ENCODE peak calls at places on chromosomes 6 and 20, in six cellular contexts. D is ascending aorta; H is heart left ventricle; F is heart right ventricle; K is GM12878; U is CD8-positive, alpha-beta memory T cell. Y is an unnamed sample.

GRCh38 chr6:12545837-12546658 is 170.5 kb upstream of the PHACTR1 start:
- DNase-seq in D (no peak), U (no peak), F (no peak), H (no peak), K (no peak), Y (no peak)

GRCh38 chr6:116431964-116432595 is 29.1 kb upstream of the CALHM6 start:
- DNase-seq in D (no peak), H (no peak), F (no peak), K (no peak), U (no peak), Y (no peak)

GRCh38 chr6:3175742-3176321 is 18.5 kb upstream of the TUBB2A start:
- DNase-seq in F (no peak), D (no peak), K (no peak), H (no peak), U (no peak), Y (no peak)

GRCh38 chr6:5132741-5133140 is 47.6 kb downstream of the PPP1R3G start:
- DNase-seq in F (peak; percentile 85), U (no peak), D (peak; percentile 79), K (peak; percentile 59), H (peak; percentile 81), Y (no peak)

GRCh38 chr6:149334682-149335160 is 17.2 kb downstream of the TAB2 start:
- DNase-seq in U (no peak), F (no peak), D (peak; percentile 83), H (no peak), K (no peak), Y (no peak)

GRCh38 chr20:8854566-8854965 is 214.3 kb upstream of the PLCB4 start:
- DNase-seq in U (no peak), F (peak; percentile 69), D (peak; percentile 63), K (no peak), H (peak; percentile 78), Y (no peak)

GRCh38 chr6:34084591-34085280 is 61.2 kb downstream of the GRM4 start:
- DNase-seq in F (no peak), H (no peak), D (no peak), U (no peak), K (no peak), Y (no peak)

GRCh38 chr6:26284537-26285142 is 80.4 kb upstream of the BTN3A2 start:
- DNase-seq in F (peak; percentile 48), U (peak; percentile 19), K (peak; percentile 47), D (peak; percentile 83), H (peak; percentile 58), Y (peak; percentile 50)

GRCh38 chr6:161153725-161154124 is 120.1 kb downstream of the AGPAT4 start:
- DNase-seq in F (no peak), U (no peak), D (no peak), K (no peak), H (no peak), Y (no peak)

GRCh38 chr6:16922282-16922681 is 161.0 kb upstream of the ATXN1 start:
- DNase-seq in U (no peak), D (no peak), H (no peak), K (no peak), F (no peak), Y (no peak)

GRCh38 chr6:35757461-35758123 is 18.8 kb upstream of the CLPSL2 start:
- DNase-seq in K (no peak), F (no peak), U (no peak), D (no peak), H (no peak), Y (peak; percentile 26)

GRCh38 chr6:31510007-31510406 is 12.1 kb downstream of the MICB start:
- DNase-seq in D (peak; percentile 16), U (no peak), H (no peak), K (no peak), F (no peak), Y (no peak)

GRCh38 chr20:17327185-17327780 is 100.4 kb downstream of the PCSK2 start:
- DNase-seq in U (no peak), K (no peak), H (no peak), D (no peak), F (no peak), Y (no peak)

GRCh38 chr6:31829633-31830492 is 2.3 kb downstream of the HSPA1B start:
- DNase-seq in H (no peak), D (no peak), U (no peak), F (no peak), K (no peak), Y (no peak)

GRCh38 chr6:27311806-27312145 is 297 bp downstream of the POM121L2 start:
- DNase-seq in K (no peak), U (no peak), H (no peak), D (no peak), F (no peak), Y (no peak)

GRCh38 chr6:51854876-51855275 is 232.5 kb downstream of the PKHD1 start:
- DNase-seq in H (no peak), F (no peak), D (no peak), K (no peak), U (no peak), Y (no peak)

GRCh38 chr20:1269850-1270249 is 3.8 kb downstream of the SNPH start:
- DNase-seq in K (no peak), F (no peak), H (no peak), D (no peak), U (no peak), Y (no peak)

GRCh38 chr20:32682508-32682987 is 8.8 kb upstream of the C20orf203 start:
- DNase-seq in U (no peak), K (no peak), F (no peak), D (no peak), H (no peak), Y (no peak)

GRCh38 chr20:43962518-43962917 is 47.9 kb downstream of the TOX2 start:
- DNase-seq in U (no peak), D (no peak), K (no peak), F (no peak), H (no peak), Y (no peak)

GRCh38 chr6:79404677-79405076 is 132.6 kb downstream of the LCA5 start:
- DNase-seq in U (no peak), K (no peak), H (no peak), D (no peak), F (no peak), Y (peak; percentile 44)

GRCh38 chr6:52263709-52264320 is 19.5 kb upstream of the IL17F start:
- DNase-seq in H (peak; percentile 46), D (peak; percentile 70), U (peak; percentile 52), K (no peak), F (peak; percentile 33), Y (peak; percentile 72)

GRCh38 chr6:33497157-33497556 is 42.8 kb downstream of the ZBTB9 start:
- DNase-seq in D (no peak), H (no peak), U (no peak), F (no peak), K (no peak), Y (no peak)

GRCh38 chr20:35004749-35005462 is 49.2 kb downstream of the MYH7B start:
- DNase-seq in D (no peak), U (no peak), F (no peak), H (peak; percentile 11), K (no peak), Y (peak; percentile 40)

GRCh38 chr6:7825986-7826385 is 84.6 kb downstream of the TXNDC5 start:
- DNase-seq in H (no peak), F (no peak), U (no peak), D (no peak), K (no peak), Y (no peak)

GRCh38 chr20:15799871-15800270 is 773.4 kb downstream of the KIF16B start:
- DNase-seq in U (no peak), F (no peak), H (no peak), D (no peak), K (no peak), Y (no peak)

GRCh38 chr20:50223321-50223995 is 32.8 kb downstream of the CEBPB start:
- DNase-seq in K (no peak), D (no peak), U (no peak), F (no peak), H (no peak), Y (no peak)

GRCh38 chr6:2839195-2839981 is 2.3 kb downstream of the SERPINB1 start:
- DNase-seq in D (peak; percentile 46), F (no peak), K (no peak), H (no peak), U (no peak), Y (peak; percentile 74)

GRCh38 chr20:43737925-43738324 is 11.1 kb upstream of the GTSF1L start:
- DNase-seq in F (no peak), K (no peak), D (no peak), H (no peak), U (no peak), Y (no peak)

GRCh38 chr6:53892707-53893106 is 97.9 kb downstream of the LRRC1 start:
- DNase-seq in D (no peak), H (no peak), U (no peak), F (no peak), K (no peak), Y (no peak)
- H3K4me1 ChIP-seq in D (peaks cover 5% of the 10 kb centered on the region), H (no peaks in the 10 kb centered on the region), U (no peaks in the 10 kb centered on the region), F (peaks cover 4% of the 10 kb centered on the region), K (peaks cover 5% of the 10 kb centered on the region), Y (peaks cover 23% of the 10 kb centered on the region)

GRCh38 chr6:6823030-6823429 is 234.5 kb downstream of the LY86 start:
- DNase-seq in F (no peak), H (no peak), D (no peak), U (no peak), K (no peak), Y (no peak)
- H3K4me1 ChIP-seq in F (peaks cover 22% of the 10 kb centered on the region), H (no peaks in the 10 kb centered on the region), D (no peaks in the 10 kb centered on the region), U (no peaks in the 10 kb centered on the region), K (peaks cover 27% of the 10 kb centered on the region), Y (no peaks in the 10 kb centered on the region)

GRCh38 chr20:63555661-63556381 is 1.9 kb downstream of the FNDC11 start:
- DNase-seq in K (no peak), H (no peak), D (no peak), U (no peak), F (no peak), Y (no peak)

GRCh38 chr20:63553933-63554290 is at the start of gene FNDC11:
- DNase-seq in U (peak; percentile 58), H (peak; percentile 50), F (peak; percentile 42), D (no peak), K (no peak), Y (no peak)

GRCh38 chr20:63552481-63553249 is 1.3 kb upstream of the FNDC11 start:
- DNase-seq in H (no peak), K (peak; percentile 52), D (no peak), U (peak; percentile 46), F (no peak), Y (no peak)

GRCh38 chr20:63553251-63553932 is 567 bp upstream of the FNDC11 start:
- DNase-seq in D (peak; percentile 79), K (peak; percentile 35), U (peak; percentile 90), H (peak; percentile 79), F (peak; percentile 85), Y (peak; percentile 89)

GRCh38 chr20:63554361-63555278 is 661 bp downstream of the FNDC11 start:
- DNase-seq in H (no peak), U (no peak), F (no peak), D (no peak), K (no peak), Y (no peak)
- H3K4me1 ChIP-seq in H (no peaks in the 10 kb centered on the region), U (peaks cover 16% of the 10 kb centered on the region), F (no peaks in the 10 kb centered on the region), D (peaks cover 3% of the 10 kb centered on the region), K (peaks cover 22% of the 10 kb centered on the region), Y (no peaks in the 10 kb centered on the region)

DNA sequence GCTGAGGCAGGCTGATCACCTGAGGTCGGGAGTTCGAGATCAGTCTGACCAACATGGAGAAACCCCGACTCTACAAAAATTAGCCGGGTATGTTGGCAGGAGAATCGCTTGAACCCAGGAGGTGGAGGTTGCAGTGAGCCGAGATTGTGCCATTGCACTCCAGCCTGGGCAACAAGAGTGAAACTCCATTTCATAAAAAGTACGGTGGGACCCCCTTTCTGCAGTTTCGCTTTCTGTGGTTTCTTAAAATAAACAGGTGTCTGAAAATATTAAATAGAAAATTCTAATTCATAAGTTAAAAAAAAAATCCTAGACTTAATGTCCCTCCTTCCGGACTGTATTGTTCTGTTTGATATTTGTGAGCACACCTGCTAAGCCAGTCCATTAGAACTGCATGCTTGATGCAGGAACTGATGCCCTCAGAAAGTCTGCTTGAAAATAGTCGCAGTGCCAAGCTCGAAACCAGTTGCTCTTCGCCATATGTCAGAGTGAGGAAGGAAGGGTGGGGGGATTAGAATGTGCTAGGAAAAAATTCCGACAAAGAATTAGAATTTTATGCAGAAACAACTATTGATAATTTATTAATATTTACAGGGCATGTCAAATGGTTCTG is 85.9 kb downstream of the JARID2 start:
- DNase-seq in K (no peak), H (no peak), F (no peak), U (no peak), D (no peak), Y (no peak)
- H3K4me1 ChIP-seq in K (peaks cover 70% of the 10 kb centered on the region), H (peaks cover 1% of the 10 kb centered on the region), F (peaks cover 62% of the 10 kb centered on the region), U (peaks cover 47% of the 10 kb centered on the region), D (no peaks in the 10 kb centered on the region), Y (no peaks in the 10 kb centered on the region)